ENCODE peak calls at places on chromosomes 7 and 10, in four cellular contexts. One of them, this sample, is unnamed.

GRCh38 chr10:44974628-44975431 is 3.8 kb downstream of the DEPP1 start:
- DNase-seq in aorta: peak; percentile 90
- DNase-seq in cardiac muscle cell: peak; percentile 70
- DNase-seq in stomach: peak; percentile 82
- DNase-seq in this sample: no peak

GRCh38 chr10:100100651-100101525 is 19.2 kb upstream of the CPN1 start:
- DNase-seq in aorta: no peak
- DNase-seq in cardiac muscle cell: no peak
- DNase-seq in stomach: no peak
- DNase-seq in this sample: peak; percentile 13

GRCh38 chr10:110508389-110508788 is 10.7 kb downstream of the DUSP5 start:
- DNase-seq in cardiac muscle cell: no peak
- DNase-seq in aorta: peak; percentile 26
- DNase-seq in stomach: no peak
- DNase-seq in this sample: no peak

GRCh38 chr7:116329845-116330503 is 119.6 kb downstream of the TES start:
- DNase-seq in cardiac muscle cell: no peak
- DNase-seq in aorta: no peak
- DNase-seq in stomach: no peak
- DNase-seq in this sample: no peak

GRCh38 chr10:69045441-69046300 is 42.2 kb upstream of the SRGN start:
- DNase-seq in cardiac muscle cell: no peak
- DNase-seq in stomach: no peak
- DNase-seq in aorta: no peak
- DNase-seq in this sample: no peak

GRCh38 chr10:107914450-107915276 is 750.2 kb upstream of the SORCS1 start:
- DNase-seq in stomach: no peak
- DNase-seq in aorta: no peak
- DNase-seq in cardiac muscle cell: peak; percentile 69
- DNase-seq in this sample: no peak

GRCh38 chr7:134669845-134670373 is 23.3 kb downstream of the BPGM start:
- DNase-seq in stomach: peak; percentile 69
- DNase-seq in cardiac muscle cell: peak; percentile 35
- DNase-seq in aorta: no peak
- DNase-seq in this sample: no peak

GRCh38 chr10:15320522-15321203 is 50.4 kb downstream of the FAM171A1 start:
- DNase-seq in cardiac muscle cell: no peak
- DNase-seq in stomach: no peak
- DNase-seq in aorta: no peak
- DNase-seq in this sample: no peak

GRCh38 chr10:96588060-96588554 is 1.3 kb upstream of the TM9SF3 start:
- DNase-seq in stomach: no peak
- DNase-seq in aorta: no peak
- DNase-seq in cardiac muscle cell: no peak
- DNase-seq in this sample: no peak

GRCh38 chr10:30413996-30414576 is 19.9 kb upstream of the MAP3K8 start:
- DNase-seq in cardiac muscle cell: peak; percentile 63
- DNase-seq in aorta: no peak
- DNase-seq in stomach: no peak
- DNase-seq in this sample: no peak

GRCh38 chr7:157004050-157004838 is 6.2 kb downstream of the MNX1 start:
- DNase-seq in cardiac muscle cell: peak; percentile 65
- DNase-seq in stomach: no peak
- DNase-seq in aorta: peak; percentile 74
- DNase-seq in this sample: no peak

GRCh38 chr7:127887096-127887495 is 144.1 kb downstream of the LRRC4 start:
- DNase-seq in aorta: no peak
- DNase-seq in stomach: no peak
- DNase-seq in cardiac muscle cell: no peak
- DNase-seq in this sample: no peak

GRCh38 chr10:95819620-95820329 is 63.8 kb downstream of the ENTPD1 start:
- DNase-seq in cardiac muscle cell: no peak
- DNase-seq in aorta: no peak
- DNase-seq in stomach: no peak
- DNase-seq in this sample: no peak

DNA sequence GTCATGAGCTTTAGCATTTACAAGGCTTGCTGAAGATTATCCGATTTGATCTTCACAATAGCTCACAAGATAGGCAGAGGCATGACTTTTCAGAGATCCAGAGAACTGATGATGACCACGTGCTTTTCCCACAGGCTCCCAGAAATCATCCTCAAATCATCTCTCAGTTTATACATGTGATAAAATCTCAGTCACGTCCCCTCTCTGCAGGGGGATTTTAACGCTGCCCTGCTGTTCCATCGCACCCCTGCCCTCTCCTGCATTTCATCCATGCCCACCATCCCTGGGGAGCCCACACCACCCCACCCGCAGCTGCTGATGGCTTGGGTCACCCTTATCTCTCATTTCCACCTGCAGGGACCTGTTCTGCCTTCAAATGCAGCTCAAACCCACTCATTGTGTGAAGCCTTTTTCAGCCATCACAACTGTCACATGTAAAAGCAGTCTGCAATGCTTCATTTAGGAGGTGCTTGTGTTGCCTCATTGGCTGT is 141.8 kb downstream of the DIP2C start:
- DNase-seq in cardiac muscle cell: no peak
- DNase-seq in stomach: no peak
- DNase-seq in aorta: peak; percentile 24
- DNase-seq in this sample: no peak
- H3K4me1 ChIP-seq in cardiac muscle cell: no peaks in the 10 kb centered on the region
- H3K4me1 ChIP-seq in stomach: peaks cover 36% of the 10 kb centered on the region
- H3K4me1 ChIP-seq in aorta: peaks cover 2% of the 10 kb centered on the region
- H3K4me1 ChIP-seq in this sample: peaks cover 4% of the 10 kb centered on the region

GRCh38 chr10:50885097-50885859 is at the start of gene A1CF:
- DNase-seq in aorta: no peak
- DNase-seq in cardiac muscle cell: no peak
- DNase-seq in stomach: no peak
- DNase-seq in this sample: no peak
- H3K4me3 ChIP-seq in aorta: no peak within 1 kb of the TSS
- H3K4me3 ChIP-seq in cardiac muscle cell: no peak within 1 kb of the TSS
- H3K4me3 ChIP-seq in stomach: no peak within 1 kb of the TSS
- H3K4me3 ChIP-seq in this sample: no peak within 1 kb of the TSS

GRCh38 chr7:5198741-5199140 is 8.7 kb downstream of the WIPI2 start:
- DNase-seq in cardiac muscle cell: no peak
- DNase-seq in stomach: no peak
- DNase-seq in aorta: no peak
- DNase-seq in this sample: no peak
- H3K4me1 ChIP-seq in cardiac muscle cell: peaks cover 7% of the 10 kb centered on the region
- H3K4me1 ChIP-seq in stomach: peaks cover 34% of the 10 kb centered on the region
- H3K4me1 ChIP-seq in aorta: no peaks in the 10 kb centered on the region
- H3K4me1 ChIP-seq in this sample: no peaks in the 10 kb centered on the region

DNA sequence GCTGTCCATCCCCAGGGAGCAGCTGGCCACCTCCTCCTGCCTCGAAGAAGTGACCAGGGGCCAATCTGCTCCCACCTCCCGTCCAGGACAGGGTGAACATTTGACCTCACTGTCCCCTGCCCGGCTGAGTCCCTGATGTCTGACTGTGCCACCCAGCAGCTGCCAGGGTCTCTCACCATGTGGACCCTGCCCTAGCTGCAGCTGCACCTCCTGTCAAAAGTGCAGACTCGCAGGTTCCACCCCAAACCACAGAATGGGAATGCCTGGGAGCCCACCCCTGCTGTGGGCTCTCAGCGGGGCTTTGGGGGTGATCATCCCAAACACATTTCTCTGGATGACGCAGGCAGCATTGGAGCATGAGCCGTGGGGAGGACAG is 86.1 kb downstream of the RGS10 start:
- DNase-seq in cardiac muscle cell: no peak
- DNase-seq in stomach: no peak
- DNase-seq in aorta: no peak
- DNase-seq in this sample: no peak
- H3K4me3 ChIP-seq in cardiac muscle cell: no peak overlapping the region
- H3K4me3 ChIP-seq in stomach: no peak overlapping the region
- H3K4me3 ChIP-seq in aorta: no peak overlapping the region
- H3K4me3 ChIP-seq in this sample: no peak overlapping the region

GRCh38 chr7:142808802-142809583 is 38.2 kb downstream of the PRSS2 start:
- DNase-seq in aorta: no peak
- DNase-seq in stomach: peak; percentile 56
- DNase-seq in cardiac muscle cell: no peak
- DNase-seq in this sample: no peak
- H3K4me1 ChIP-seq in aorta: no peaks in the 10 kb centered on the region
- H3K4me1 ChIP-seq in stomach: no peaks in the 10 kb centered on the region
- H3K4me1 ChIP-seq in cardiac muscle cell: no peaks in the 10 kb centered on the region
- H3K4me1 ChIP-seq in this sample: peaks cover 9% of the 10 kb centered on the region

This sample was measured in iPS DF 6.9.